ENCODE peak calls at places on chromosomes 11 and 22, in eight cellular contexts. V is HL-60; L is astrocyte; R is WERI-Rb-1; C is CD4-positive, alpha-beta memory T cell; X is fibroblast of pulmonary artery; W is AG04450; O is fibroblast of villous mesenchyme. N is an unnamed sample.

GRCh38 chr11:61254403-61255025 is 13.5 kb downstream of the PGA5 start:
- DNase-seq in V (peak; percentile 43), L (no peak), R (peak; percentile 76), C (peak; percentile 35), X (peak; percentile 73), W (peak; percentile 27), O (peak; percentile 56), N (peak; percentile 19)

GRCh38 chr11:126059238-126059761 is 3.4 kb downstream of the CDON start:
- DNase-seq in V (no peak), L (no peak), R (peak; percentile 62), C (no peak), X (no peak), W (no peak), O (no peak), N (no peak)

GRCh38 chr11:2202071-2202899 is 30.7 kb upstream of the TH start:
- DNase-seq in V (no peak), L (no peak), R (no peak), C (no peak), X (no peak), W (no peak), O (no peak), N (no peak)

GRCh38 chr11:68324695-68325094 is 12.3 kb downstream of the LRP5 start:
- DNase-seq in V (no peak), L (no peak), R (no peak), C (no peak), X (no peak), W (no peak), O (no peak), N (no peak)

GRCh38 chr22:50578776-50579310 is 616 bp upstream of the CPT1B start:
- DNase-seq in V (no peak), L (no peak), R (no peak), C (no peak), X (no peak), W (no peak), O (no peak), N (no peak)

GRCh38 chr11:12090061-12090572 is 20.3 kb upstream of the MICAL2 start:
- DNase-seq in V (peak; percentile 85), L (peak; percentile 67), R (no peak), C (no peak), X (peak; percentile 48), W (no peak), O (peak; percentile 26), N (no peak)

GRCh38 chr22:18103527-18104269 is 6.9 kb upstream of the TUBA8 start:
- DNase-seq in V (no peak), L (no peak), R (no peak), C (no peak), X (no peak), W (no peak), O (no peak), N (no peak)

GRCh38 chr11:123654566-123655081 is at the start of gene SCN3B:
- DNase-seq in V (no peak), L (peak; percentile 74), R (peak; percentile 95), C (no peak), X (peak; percentile 63), W (peak; percentile 21), O (peak; percentile 41), N (no peak)

GRCh38 chr22:26763633-26764295 is 106.4 kb downstream of the MIAT start:
- DNase-seq in V (no peak), L (peak; percentile 38), R (no peak), C (no peak), X (peak; percentile 40), W (no peak), O (peak; percentile 69), N (no peak)

GRCh38 chr11:129950319-129951034 is 52.2 kb downstream of the PRDM10 start:
- DNase-seq in V (peak; percentile 71), L (peak; percentile 60), R (no peak), C (no peak), X (peak; percentile 95), W (peak; percentile 6), O (peak; percentile 69), N (no peak)

GRCh38 chr11:113632981-113633380 is 73.1 kb downstream of the TMPRSS5 start:
- DNase-seq in V (no peak), L (peak; percentile 33), R (no peak), C (no peak), X (peak; percentile 57), W (no peak), O (no peak), N (no peak)

GRCh38 chr11:33980896-33981295 is 70.6 kb upstream of the CAPRIN1 start:
- DNase-seq in V (no peak), L (no peak), R (no peak), C (no peak), X (peak; percentile 76), W (no peak), O (no peak), N (no peak)

DNA sequence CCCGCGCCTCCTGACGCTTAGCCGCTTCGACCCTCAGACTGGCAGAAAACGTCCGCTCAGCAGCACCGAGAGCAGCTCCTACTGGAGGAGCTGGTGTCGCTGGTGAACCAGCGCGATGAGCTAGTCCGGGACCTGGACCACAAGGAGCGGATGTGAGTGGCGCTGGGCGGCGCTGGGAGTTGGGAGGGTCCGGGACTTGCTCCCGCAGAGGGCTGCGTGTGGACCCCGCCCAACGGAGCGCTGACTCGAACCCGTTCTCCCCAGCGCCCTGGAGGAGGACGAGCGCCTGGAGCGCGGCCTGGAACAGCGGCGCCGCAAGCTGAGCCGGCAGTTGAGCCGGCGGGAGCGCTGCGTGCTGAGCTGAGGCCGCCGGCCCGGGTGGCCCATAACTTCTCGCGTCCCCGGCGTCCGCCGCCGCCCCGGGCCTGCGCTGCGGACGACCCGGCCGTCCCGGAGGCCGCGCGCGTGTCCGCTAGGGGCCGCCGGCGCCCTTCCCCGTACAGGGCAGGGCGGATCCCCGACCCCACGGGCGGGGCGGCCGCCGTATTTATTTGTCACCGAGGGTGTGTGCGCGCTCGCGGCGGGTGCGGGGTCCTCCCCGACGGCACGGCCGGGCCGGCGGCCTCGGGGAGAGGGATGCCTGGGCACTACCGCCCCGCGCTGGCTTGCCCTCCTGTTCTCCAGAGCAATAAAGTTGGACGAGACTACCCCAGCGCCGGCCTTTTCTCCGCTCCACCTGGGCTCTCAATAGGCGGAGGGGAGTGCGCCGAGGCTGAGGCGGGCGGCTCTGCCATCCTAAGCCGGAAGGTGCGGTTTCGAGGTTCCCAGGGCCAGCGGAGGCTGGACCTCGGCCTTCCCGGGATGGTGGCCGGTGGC is 3.4 kb downstream of the KCNK7 start:
- DNase-seq in V (no peak), L (peak; percentile 69), R (no peak), C (no peak), X (no peak), W (no peak), O (no peak), N (no peak)
- H3K4me3 ChIP-seq in V (no peak overlapping the region), L (peak overlapping the region; percentile 37), R (no peak overlapping the region), C (no peak overlapping the region), X (no peak overlapping the region), W (no peak overlapping the region), O (no peak overlapping the region), N (no peak overlapping the region)

GRCh38 chr22:38177926-38178604 is 3.6 kb downstream of the PLA2G6 start:
- DNase-seq in V (no peak), L (peak; percentile 80), R (no peak), C (no peak), X (peak; percentile 91), W (peak; percentile 53), O (peak; percentile 81), N (no peak)
- H3K4me3 ChIP-seq in V (no peak overlapping the region), L (no peak overlapping the region), R (no peak overlapping the region), C (no peak overlapping the region), X (no peak overlapping the region), W (no peak overlapping the region), O (no peak overlapping the region), N (no peak overlapping the region)

DNA sequence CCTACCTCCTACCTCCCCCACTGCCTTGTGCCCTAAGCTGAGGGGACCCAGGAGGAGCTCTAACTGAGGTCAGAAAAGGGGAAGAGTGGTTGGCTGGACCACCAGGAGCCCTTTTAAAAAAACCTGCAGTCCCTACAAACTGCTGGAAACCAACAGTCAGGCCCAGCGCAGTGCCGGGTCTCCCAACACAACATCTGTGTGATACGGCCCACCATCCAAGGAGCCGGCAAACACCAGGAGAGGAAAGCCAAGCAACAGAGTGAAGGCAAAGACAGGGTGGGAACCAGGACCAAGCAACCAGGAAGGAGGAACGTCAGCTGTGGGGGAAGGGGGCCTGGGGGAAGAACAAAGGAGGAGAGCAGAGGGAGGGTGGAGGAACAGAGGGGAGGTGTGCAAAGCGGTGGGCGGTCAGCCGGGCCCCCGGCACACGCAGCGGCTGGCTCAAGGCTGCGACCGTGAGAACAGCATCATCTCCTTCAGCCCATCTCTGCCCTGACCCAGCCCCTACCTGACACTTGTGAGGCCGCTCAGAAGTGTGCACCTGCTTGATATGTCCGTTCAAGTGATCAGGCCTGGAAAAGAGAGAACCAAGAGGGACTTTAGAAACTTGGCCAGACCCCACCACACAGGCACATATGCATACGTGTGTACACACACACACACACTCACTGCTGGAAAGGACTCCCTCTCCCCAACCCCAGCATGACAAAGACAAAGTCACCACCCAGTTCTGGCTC is 3.6 kb downstream of the PATZ1 start:
- DNase-seq in V (no peak), L (no peak), R (no peak), C (no peak), X (no peak), W (no peak), O (no peak), N (no peak)
- H3K4me3 ChIP-seq in V (peak overlapping the region; percentile 76), L (peak overlapping the region; percentile 25), R (no peak overlapping the region), C (no peak overlapping the region), X (no peak overlapping the region), W (peak overlapping the region; percentile 7), O (no peak overlapping the region), N (no peak overlapping the region)

GRCh38 chr11:19631657-19632325 is 80.8 kb upstream of the NAV2 start:
- DNase-seq in V (no peak), L (no peak), R (no peak), C (no peak), X (no peak), W (no peak), O (no peak), N (no peak)

GRCh38 chr11:19625438-19625837 is 87.2 kb upstream of the NAV2 start:
- DNase-seq in V (no peak), L (no peak), R (no peak), C (no peak), X (no peak), W (no peak), O (no peak), N (no peak)

GRCh38 chr11:19632435-19632834 is 80.2 kb upstream of the NAV2 start:
- DNase-seq in V (no peak), L (peak; percentile 78), R (no peak), C (no peak), X (peak; percentile 41), W (no peak), O (peak; percentile 41), N (no peak)

GRCh38 chr11:19628018-19628417 is 84.6 kb upstream of the NAV2 start:
- DNase-seq in V (no peak), L (no peak), R (no peak), C (no peak), X (peak; percentile 96), W (no peak), O (peak; percentile 50), N (no peak)

DNA sequence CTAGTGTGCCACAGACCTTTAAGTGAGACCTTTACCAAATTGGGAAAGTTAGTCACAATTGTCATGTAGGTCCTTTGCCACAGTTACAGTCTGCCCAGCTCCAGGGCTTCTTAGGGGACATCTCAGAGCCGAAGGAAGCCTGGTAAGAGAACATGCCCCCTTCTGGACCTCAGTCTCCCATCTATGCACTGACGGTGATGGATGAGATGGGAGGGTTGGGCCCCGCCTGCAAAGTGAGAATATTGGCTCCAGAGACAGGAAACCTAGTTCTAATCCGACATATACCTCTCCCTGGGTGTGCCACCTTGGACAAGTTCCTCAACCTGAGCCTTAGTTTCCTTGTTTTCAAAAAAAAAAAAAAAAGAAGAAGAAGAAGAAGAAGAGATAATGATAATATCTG is 85.1 kb upstream of the NAV2 start:
- DNase-seq in V (no peak), L (no peak), R (no peak), C (no peak), X (no peak), W (no peak), O (no peak), N (no peak)
- H3K4me3 ChIP-seq in V (no peak overlapping the region), L (no peak overlapping the region), R (no peak overlapping the region), C (no peak overlapping the region), X (no peak overlapping the region), W (no peak overlapping the region), O (no peak overlapping the region), N (no peak overlapping the region)

N was measured in GM12864.